ENCODE peak calls at places on chromosomes 11 and 22, in seven cellular contexts. O, Y, N, E, A, L and G are unnamed samples.

GRCh38 chr11:114085965-114086364 is 26.5 kb downstream of the ZBTB16 start:
- DNase-seq in L (no peak), O (no peak), A (no peak), N (no peak), Y (no peak), E (peak), G (no peak)

GRCh38 chr11:72851726-72852125 is 37.5 kb downstream of the ATG16L2 start:
- DNase-seq in N (no peak), Y (no peak), L (no peak), E (no peak), A (no peak), O (no peak), G (no peak)

GRCh38 chr22:37515902-37516301 is 3.3 kb downstream of the CARD10 start:
- DNase-seq in A (no peak), O (no peak), L (no peak), Y (no peak), E (no peak), N (no peak), G (no peak)

GRCh38 chr11:107840120-107840479 is 18.5 kb downstream of the SLC35F2 start:
- DNase-seq in N (no peak), O (peak), Y (no peak), A (no peak), E (no peak), L (no peak), G (no peak)

GRCh38 chr11:69523453-69523852 is 42.0 kb downstream of the LINC01488 start:
- DNase-seq in Y (no peak), E (no peak), L (no peak), A (no peak), O (no peak), N (no peak), G (no peak)

GRCh38 chr11:61551630-61552029 is 29.2 kb downstream of the SYT7 start:
- DNase-seq in L (no peak), O (no peak), E (no peak), Y (peak), N (no peak), A (no peak), G (no peak)

GRCh38 chr11:133361689-133361994 is 170.7 kb downstream of the OPCML start:
- DNase-seq in L (no peak), O (no peak), E (no peak), N (no peak), A (no peak), Y (no peak), G (no peak)

GRCh38 chr11:57476223-57476882 is 16.0 kb downstream of the RTN4RL2 start:
- DNase-seq in L (no peak), E (peak), O (no peak), A (peak), Y (peak), N (no peak), G (peak)

GRCh38 chr11:116842909-116843308 is 5.5 kb upstream of the APOA1 start:
- DNase-seq in N (no peak), L (no peak), Y (no peak), E (peak), A (no peak), O (no peak), G (no peak)

GRCh38 chr22:25750569-25751173 is 8.7 kb downstream of the MYO18B start:
- DNase-seq in E (no peak), N (peak), L (no peak), A (no peak), Y (no peak), O (no peak), G (no peak)

GRCh38 chr11:21115999-21116398 is 446.6 kb downstream of the NELL1 start:
- DNase-seq in Y (no peak), L (no peak), N (no peak), A (no peak), E (no peak), O (no peak), G (no peak)

GRCh38 chr11:114307524-114308203 is 11.5 kb downstream of the NNMT start:
- DNase-seq in O (no peak), N (no peak), Y (peak), L (no peak), E (peak), A (no peak), G (no peak)

GRCh38 chr11:122098223-122098980 is 17.6 kb downstream of the BLID start:
- DNase-seq in Y (no peak), N (no peak), A (no peak), E (no peak), O (no peak), L (no peak), G (no peak)

GRCh38 chr11:62171261-62171723 is 18.7 kb upstream of the SCGB1D1 start:
- DNase-seq in Y (peak), L (peak), O (peak), N (peak), E (peak), A (peak), G (peak)

GRCh38 chr22:45429424-45429823 is 15.9 kb downstream of the RIBC2 start:
- DNase-seq in L (no peak), E (no peak), O (no peak), A (no peak), Y (no peak), N (no peak), G (no peak)

GRCh38 chr22:25941365-25941960 is 199.5 kb downstream of the MYO18B start:
- DNase-seq in A (no peak), E (no peak), O (no peak), Y (no peak), N (no peak), L (no peak), G (no peak)

GRCh38 chr11:24289301-24289700 is 207.6 kb upstream of the LUZP2 start:
- DNase-seq in A (no peak), N (no peak), Y (no peak), O (no peak), L (no peak), E (no peak), G (no peak)
- TF ChIP-seq CTCF in A (no peak), N (no peak), Y (no peak), O (no peak), L (no peak), E (no peak), G (no peak)

GRCh38 chr22:50281957-50282356 is 11.8 kb upstream of the MAPK11 start:
- DNase-seq in A (no peak), Y (no peak), N (no peak), E (no peak), O (no peak), L (no peak), G (no peak)
- TF ChIP-seq CTCF in A (no peak), Y (peak), N (no peak), E (no peak), O (no peak), L (no peak), G (no peak)

GRCh38 chr22:24338701-24339451 is 68.2 kb downstream of the SPECC1L start:
- DNase-seq in O (no peak), N (no peak), Y (no peak), L (no peak), A (no peak), E (no peak), G (no peak)
- TF ChIP-seq CTCF in O (no peak), N (no peak), Y (no peak), L (no peak), A (no peak), E (no peak), G (no peak)

GRCh38 chr11:13970986-13971385 is 8.5 kb downstream of the SPON1 start:
- DNase-seq in Y (no peak), N (peak), A (peak), O (no peak), L (no peak), E (peak), G (no peak)
- TF ChIP-seq CTCF in Y (peak), N (peak), A (peak), O (no peak), L (peak), E (peak), G (peak)